ENCODE peak calls at places on chromosomes 7 and 10, in five cellular contexts. E is transverse colon, M is DND-41, H is heart right ventricle, F is thoracic aorta. Z is an unnamed sample.

GRCh38 chr7:154380771-154381170 is 328.6 kb downstream of the DPP6 start:
- DNase-seq in H (peak; percentile 5), M (no peak), F (no peak), E (no peak), Z (no peak)

GRCh38 chr10:77104459-77104980 is 533.1 kb downstream of the KCNMA1 start:
- DNase-seq in F (peak; percentile 66), H (peak; percentile 71), E (peak; percentile 9), M (no peak), Z (no peak)

GRCh38 chr7:151432658-151433521 is 7.1 kb downstream of the CRYGN start:
- DNase-seq in M (peak; percentile 67), H (no peak), E (no peak), F (no peak), Z (peak; percentile 53)

GRCh38 chr10:14822879-14823755 is 14.7 kb downstream of the CDNF start:
- DNase-seq in E (peak; percentile 29), F (no peak), M (no peak), H (peak; percentile 23), Z (peak; percentile 36)

GRCh38 chr10:126387931-126388911 is at the start of gene ADAM12:
- DNase-seq in H (peak; percentile 34), F (no peak), M (no peak), E (peak; percentile 21), Z (no peak)

GRCh38 chr10:100101526-100102076 is 19.9 kb upstream of the CPN1 start:
- DNase-seq in F (no peak), M (no peak), E (peak; percentile 8), H (no peak), Z (no peak)

GRCh38 chr7:82745820-82746219 is 302.2 kb upstream of the CACNA2D1 start:
- DNase-seq in E (no peak), M (no peak), F (no peak), H (no peak), Z (no peak)

GRCh38 chr7:151117565-151117964 is 31.3 kb downstream of the AGAP3 start:
- DNase-seq in H (no peak), F (no peak), E (no peak), M (peak; percentile 84), Z (peak; percentile 52)

GRCh38 chr10:1542941-1543340 is 194.4 kb downstream of the ADARB2 start:
- DNase-seq in F (no peak), H (no peak), E (no peak), M (no peak), Z (no peak)

GRCh38 chr7:35768346-35768745 is 32.5 kb upstream of the SEPTIN7 start:
- DNase-seq in H (no peak), M (no peak), F (no peak), E (no peak), Z (no peak)

GRCh38 chr7:76069238-76069638 is 21.3 kb downstream of the MDH2 start:
- DNase-seq in H (peak; percentile 38), M (no peak), F (no peak), E (peak; percentile 59), Z (no peak)

DNA sequence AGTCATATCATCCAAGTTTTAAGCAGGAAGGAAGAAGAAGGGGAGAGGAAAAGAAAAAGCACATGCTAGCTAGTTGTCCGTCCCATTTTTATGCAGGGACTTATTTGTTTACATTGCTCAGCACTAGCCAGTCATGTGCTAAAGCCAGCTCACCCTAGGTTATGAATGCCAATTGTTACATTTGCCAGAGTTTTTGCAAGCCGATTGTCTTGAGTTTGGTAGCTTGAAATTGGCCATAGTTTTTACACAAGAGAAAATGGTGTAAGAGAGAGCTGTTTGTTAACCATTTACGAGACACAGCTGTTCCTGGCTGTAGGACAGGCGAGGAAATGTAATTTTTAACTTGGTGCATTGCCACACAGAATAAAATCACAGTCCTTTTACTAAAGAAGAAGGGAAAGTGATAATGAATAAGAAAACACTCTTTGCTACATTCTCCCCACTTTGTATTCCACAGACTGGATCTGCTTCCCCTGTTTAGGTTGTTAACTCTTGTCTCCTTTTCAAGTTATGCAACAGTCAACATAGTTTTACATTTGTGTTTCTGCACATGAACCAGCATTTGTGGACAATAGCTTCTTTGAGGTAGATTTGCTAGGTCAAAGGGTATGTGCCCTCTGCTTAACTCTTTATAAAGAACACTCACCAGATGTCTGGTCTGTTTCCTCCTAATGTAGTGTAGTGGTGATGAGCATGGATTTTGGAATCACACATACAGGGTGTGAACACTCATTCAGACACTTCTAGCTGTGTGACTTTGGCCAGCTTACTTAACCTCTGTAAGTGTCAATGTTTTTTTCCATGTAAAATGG is 357.2 kb downstream of the LRMDA start:
- DNase-seq in M (no peak), F (no peak), H (no peak), E (no peak), Z (no peak)
- H3K36me3 ChIP-seq in M (no peaks in the 10 kb centered on the region), F (no peaks in the 10 kb centered on the region), H (no peaks in the 10 kb centered on the region), E (no peaks in the 10 kb centered on the region), Z (no peaks in the 10 kb centered on the region)

GRCh38 chr7:47568569-47568968 is 13.3 kb downstream of the TNS3 start:
- DNase-seq in F (no peak), M (no peak), H (no peak), E (no peak), Z (no peak)
- H3K4me1 ChIP-seq in F (peaks cover 24% of the 10 kb centered on the region), M (no peaks in the 10 kb centered on the region), H (peaks cover 26% of the 10 kb centered on the region), E (peaks cover 38% of the 10 kb centered on the region), Z (no peaks in the 10 kb centered on the region)

GRCh38 chr7:30286749-30287148 is 2.4 kb downstream of the ZNRF2 start:
- DNase-seq in M (no peak), H (no peak), F (no peak), E (no peak), Z (no peak)
- H3K27ac ChIP-seq in M (peak overlapping the region; percentile 94), H (no peak overlapping the region), F (peak overlapping the region; percentile 93), E (peak overlapping the region; percentile 99), Z (no peak overlapping the region)

DNA sequence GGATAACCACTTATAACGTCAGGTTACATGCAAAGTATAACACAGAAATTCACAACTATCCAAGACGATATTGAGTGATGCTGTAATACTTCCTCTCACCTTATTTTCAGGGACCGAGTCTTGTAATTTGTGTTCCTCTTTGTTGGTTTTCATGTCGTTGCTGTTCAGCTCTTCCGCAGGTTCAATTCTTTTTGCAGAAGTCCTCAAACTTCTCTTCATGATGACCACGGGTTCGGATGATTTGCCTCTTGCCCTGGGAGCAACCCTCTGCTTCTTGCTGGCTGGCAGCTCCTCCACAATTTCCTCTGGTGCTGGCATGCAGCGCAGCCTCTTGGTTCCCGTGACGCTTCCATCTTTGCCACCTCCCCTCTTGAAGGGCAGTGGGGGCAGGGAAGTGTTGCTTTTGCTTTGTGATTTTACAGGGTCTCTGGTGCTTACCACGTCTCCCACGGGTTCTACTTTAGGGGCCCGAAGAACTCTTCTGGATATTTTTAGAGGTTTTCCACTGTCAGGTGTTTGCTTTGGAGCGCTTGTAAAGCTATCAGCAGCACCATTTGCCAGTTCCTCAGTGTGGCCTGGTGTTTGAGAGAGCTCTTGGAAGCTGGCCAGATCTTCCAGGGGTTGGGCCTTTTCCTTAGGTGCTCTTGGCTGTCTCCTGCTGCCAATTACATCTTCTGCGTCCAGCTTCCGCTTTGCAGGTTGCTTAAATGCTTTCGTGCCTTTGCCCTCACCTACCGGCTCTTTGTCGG is 23.6 kb downstream of the MKI67 start:
- DNase-seq in E (peak; percentile 63), F (no peak), M (no peak), H (no peak), Z (no peak)
- H3K36me3 ChIP-seq in E (no peaks in the 10 kb centered on the region), F (no peaks in the 10 kb centered on the region), M (peaks cover 100% of the 10 kb centered on the region), H (no peaks in the 10 kb centered on the region), Z (no peaks in the 10 kb centered on the region)